ENCODE peak calls at places on chromosomes 5 and 9, in eight cellular contexts. H is cardiac muscle cell, A is mammary epithelial cell, J is choroid plexus epithelial cell, V is lung, O is PC-9, M is cardiac fibroblast, E is spleen. P is an unnamed sample.

GRCh38 chr9:15176821-15177220 is 130.2 kb downstream of the TTC39B start:
- DNase-seq in H (no peak), A (no peak), J (no peak), V (no peak), O (no peak), M (no peak), E (no peak), P (no peak)

GRCh38 chr5:170330568-170331054 is 33.0 kb upstream of the LCP2 start:
- DNase-seq in H (no peak), A (no peak), J (no peak), V (no peak), O (no peak), M (no peak), E (no peak), P (no peak)

GRCh38 chr9:13100914-13101572 is 178.4 kb downstream of the MPDZ start:
- DNase-seq in H (no peak), A (no peak), J (no peak), V (no peak), O (no peak), M (no peak), E (no peak), P (no peak)

GRCh38 chr5:170353011-170353890 is 35.9 kb downstream of the KCNMB1 start:
- DNase-seq in H (peak; percentile 56), A (no peak), J (peak; percentile 15), V (no peak), O (no peak), M (peak; percentile 11), E (no peak), P (no peak)

GRCh38 chr9:77194423-77194822 is 17.1 kb downstream of the VPS13A start:
- DNase-seq in H (no peak), A (no peak), J (peak; percentile 13), V (no peak), O (no peak), M (no peak), E (no peak), P (no peak)

GRCh38 chr9:115595951-115596742 is 478.2 kb upstream of the TNC start:
- DNase-seq in H (peak; percentile 91), A (no peak), J (peak; percentile 100), V (no peak), O (no peak), M (peak; percentile 87), E (no peak), P (no peak)

GRCh38 chr5:54838843-54839242 is 146.6 kb downstream of the ESM1 start:
- DNase-seq in H (no peak), A (no peak), J (no peak), V (no peak), O (no peak), M (no peak), E (no peak), P (no peak)

GRCh38 chr9:115104908-115105307 is 13.0 kb downstream of the TNC start:
- DNase-seq in H (no peak), A (peak; percentile 57), J (no peak), V (no peak), O (no peak), M (no peak), E (no peak), P (no peak)

GRCh38 chr9:14096182-14096922 is 217.6 kb downstream of the NFIB start:
- DNase-seq in H (peak; percentile 83), A (peak; percentile 74), J (peak; percentile 88), V (no peak), O (no peak), M (peak; percentile 80), E (no peak), P (no peak)

GRCh38 chr5:37208883-37209808 is 40.0 kb downstream of the CPLANE1 start:
- DNase-seq in H (peak; percentile 53), A (no peak), J (peak; percentile 43), V (no peak), O (no peak), M (peak; percentile 30), E (no peak), P (no peak)

GRCh38 chr5:64229163-64229774 is 63.6 kb downstream of the RNF180 start:
- DNase-seq in H (peak; percentile 55), A (peak; percentile 15), J (peak; percentile 65), V (no peak), O (no peak), M (peak; percentile 57), E (no peak), P (peak; percentile 28)

GRCh38 chr5:14266171-14266570 is 123.0 kb downstream of the TRIO start:
- DNase-seq in H (no peak), A (no peak), J (peak; percentile 34), V (no peak), O (no peak), M (no peak), E (no peak), P (no peak)

GRCh38 chr9:136946228-136946892 is 1.3 kb downstream of the C8G start:
- DNase-seq in H (no peak), A (no peak), J (no peak), V (no peak), O (no peak), M (no peak), E (peak; percentile 81), P (no peak)

GRCh38 chr5:106420102-106420501 is 1250.6 kb downstream of the EFNA5 start:
- DNase-seq in H (no peak), A (no peak), J (no peak), V (no peak), O (no peak), M (no peak), E (no peak), P (no peak)

GRCh38 chr9:693460-694390 is 147.8 kb upstream of the DMRT1 start:
- DNase-seq in H (peak; percentile 84), A (no peak), J (peak; percentile 80), V (no peak), O (no peak), M (peak; percentile 93), E (no peak), P (no peak)

GRCh38 chr5:142698447-142698846 is 12.6 kb upstream of the FGF1 start:
- DNase-seq in H (no peak), A (no peak), J (peak; percentile 28), V (no peak), O (no peak), M (no peak), E (no peak), P (no peak)

GRCh38 chr5:123503299-123503698 is 8.7 kb upstream of the CSNK1G3 start:
- DNase-seq in H (no peak), A (no peak), J (no peak), V (no peak), O (no peak), M (no peak), E (no peak), P (no peak)

GRCh38 chr5:11385251-11385900 is 518.9 kb downstream of the CTNND2 start:
- DNase-seq in H (no peak), A (no peak), J (no peak), V (no peak), O (no peak), M (no peak), E (no peak), P (no peak)
- H3K4me3 ChIP-seq in H (peak overlapping the region; percentile 34), A (no peak overlapping the region), J (no peak overlapping the region), V (no peak overlapping the region), O (no peak overlapping the region), M (no peak overlapping the region), E (no peak overlapping the region), P (no peak overlapping the region)

DNA sequence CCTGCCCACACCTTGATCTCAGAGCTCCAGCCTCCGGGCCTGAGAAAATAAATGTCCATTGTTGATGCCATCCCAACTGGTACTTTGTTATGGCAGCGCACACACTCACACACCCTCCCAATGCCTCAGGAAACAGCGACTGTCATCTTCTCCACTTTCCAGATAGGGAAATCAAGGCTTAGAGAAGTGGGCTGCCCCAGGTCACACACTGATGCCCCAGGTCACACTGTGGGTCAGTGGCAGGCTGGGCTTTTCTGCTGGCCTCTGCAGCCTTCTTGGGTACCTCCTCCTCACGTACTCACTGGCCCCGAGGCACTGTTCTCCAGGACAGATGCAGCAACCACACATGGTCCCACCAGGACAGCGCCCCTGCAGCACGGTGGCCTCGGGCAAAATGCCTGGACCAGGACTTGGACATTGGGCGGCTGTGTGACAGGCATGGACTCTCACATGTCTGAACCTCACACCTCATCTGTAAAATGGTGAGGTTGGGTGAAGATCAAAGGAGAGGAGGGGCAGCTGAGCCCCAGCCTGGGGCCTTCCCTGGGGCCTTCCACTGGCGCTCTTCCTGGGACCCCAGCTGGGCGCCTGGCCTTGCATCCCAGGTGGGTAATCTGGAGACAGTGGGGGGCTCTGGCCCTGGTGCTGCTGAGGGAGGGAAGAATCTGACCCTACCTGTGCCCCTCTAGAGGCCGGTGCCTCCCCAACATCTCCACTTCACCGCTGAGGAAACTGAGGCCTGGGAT is 156.0 kb downstream of the COL23A1 start:
- DNase-seq in H (no peak), A (no peak), J (no peak), V (no peak), O (no peak), M (no peak), E (no peak), P (no peak)
- H3K4me3 ChIP-seq in H (no peak overlapping the region), A (no peak overlapping the region), J (no peak overlapping the region), V (no peak overlapping the region), O (no peak overlapping the region), M (no peak overlapping the region), E (no peak overlapping the region), P (no peak overlapping the region)

DNA sequence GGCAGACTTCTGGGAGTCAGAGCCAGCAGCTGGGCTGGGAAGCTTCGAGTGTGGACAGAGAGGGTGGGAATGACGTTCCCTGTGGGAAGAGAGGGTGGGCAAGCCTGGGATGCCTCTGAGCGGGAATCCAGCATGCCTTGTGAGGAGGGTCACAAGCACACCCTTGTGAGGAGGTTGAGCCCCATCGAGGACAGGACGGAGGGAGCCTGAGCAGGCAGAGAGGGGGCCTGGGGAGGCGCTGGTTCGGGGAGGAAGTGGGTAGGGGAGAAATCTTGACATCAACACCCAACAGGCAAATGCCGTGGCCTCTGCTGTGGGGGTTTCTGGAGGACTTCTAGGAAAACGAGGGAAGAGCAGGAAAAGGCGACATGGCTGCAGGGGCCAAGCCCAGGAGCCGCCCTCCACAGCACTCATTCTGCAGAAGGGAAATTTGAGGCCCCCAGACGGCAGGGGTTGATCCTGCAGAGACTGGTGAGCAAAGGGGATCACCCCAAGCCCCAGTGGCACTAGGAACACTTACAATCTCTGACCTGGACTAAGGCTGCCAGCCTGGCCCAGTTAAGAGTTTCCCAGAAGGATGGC is 1.1 kb upstream of the IL13 start:
- DNase-seq in H (no peak), A (no peak), J (no peak), V (no peak), O (no peak), M (no peak), E (no peak), P (no peak)
- H3K4me3 ChIP-seq in H (no peak overlapping the region), A (no peak overlapping the region), J (no peak overlapping the region), V (no peak overlapping the region), O (no peak overlapping the region), M (peak overlapping the region; percentile 41), E (no peak overlapping the region), P (no peak overlapping the region)

GRCh38 chr5:95958308-95959014 is 3.2 kb downstream of the ELL2 start:
- DNase-seq in H (peak; percentile 27), A (peak; percentile 78), J (peak; percentile 17), V (no peak), O (peak; percentile 3), M (peak; percentile 33), E (no peak), P (no peak)
- H3K4me3 ChIP-seq in H (peak overlapping the region; percentile 98), A (peak overlapping the region; percentile 77), J (peak overlapping the region; percentile 80), V (peak overlapping the region; percentile 39), O (no peak overlapping the region), M (peak overlapping the region; percentile 94), E (no peak overlapping the region), P (no peak overlapping the region)

DNA sequence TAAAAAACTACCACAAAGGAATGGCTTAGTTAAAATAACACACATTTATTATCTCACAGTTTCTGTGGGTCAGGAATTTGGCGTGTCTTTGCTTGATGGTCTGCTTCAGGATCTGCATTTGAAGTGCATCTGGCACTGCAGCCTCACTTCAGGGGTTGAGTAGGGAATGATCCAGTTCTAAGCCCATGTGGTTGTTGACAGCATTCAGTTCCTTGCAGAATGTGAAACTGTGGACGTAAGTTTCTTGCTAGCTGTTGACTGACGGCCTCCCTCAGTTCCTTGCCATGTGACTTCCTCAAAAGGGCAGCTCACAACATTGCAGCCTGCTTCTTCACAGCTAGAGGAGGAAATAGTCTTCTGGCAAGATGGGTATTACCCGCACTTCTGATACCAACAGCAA is 2.1 kb upstream of the OGN start:
- DNase-seq in H (peak; percentile 54), A (no peak), J (peak; percentile 82), V (peak; percentile 31), O (no peak), M (peak; percentile 58), E (peak; percentile 79), P (peak; percentile 84)
- H3K4me3 ChIP-seq in H (no peak overlapping the region), A (no peak overlapping the region), J (no peak overlapping the region), V (no peak overlapping the region), O (no peak overlapping the region), M (no peak overlapping the region), E (no peak overlapping the region), P (peak overlapping the region; percentile 53)